ENCODE peak calls at places on chromosomes 4 and X, in seven cellular contexts. W is erythroblast, O is ovary, Q is spleen, B is lower leg skin, M is prostate gland, C is body of pancreas. Z is an unnamed sample.

GRCh38 chr4:133178960-133179359 is 29.9 kb downstream of the PCDH10 start:
- DNase-seq in B (no peak), M (no peak), W (no peak), O (no peak), C (no peak), Q (no peak), Z (no peak)

GRCh38 chr4:111027526-111027925 is 404.6 kb upstream of the PITX2 start:
- DNase-seq in C (no peak), M (no peak), B (no peak), O (no peak), Q (no peak), W (no peak), Z (no peak)

GRCh38 chr4:16457944-16458343 is 231.7 kb upstream of the TAPT1 start:
- DNase-seq in C (no peak), O (no peak), B (no peak), W (no peak), M (no peak), Q (no peak), Z (no peak)

GRCh38 chrX:120244735-120245498 is 5.7 kb upstream of the ZBTB33 start:
- DNase-seq in O (peak), Q (peak), B (peak), W (peak), M (peak), C (peak), Z (peak)

GRCh38 chr4:4541661-4542570 is at the start of gene STX18:
- DNase-seq in O (peak), M (peak), B (peak), C (peak), W (peak), Q (peak), Z (peak)

GRCh38 chr4:175070444-175070843 is 152.3 kb downstream of the ADAM29 start:
- DNase-seq in W (no peak), O (no peak), C (no peak), B (no peak), Q (no peak), M (no peak), Z (no peak)

GRCh38 chrX:95612350-95612749 is 1072.3 kb upstream of the DIAPH2 start:
- DNase-seq in Q (no peak), C (no peak), M (no peak), W (no peak), B (no peak), O (no peak), Z (no peak)

GRCh38 chr4:18798123-18798522 is 776.6 kb upstream of the LCORL start:
- DNase-seq in O (no peak), B (no peak), M (no peak), W (no peak), C (no peak), Q (no peak), Z (no peak)

GRCh38 chr4:7160951-7161440 is 31.3 kb upstream of the SORCS2 start:
- DNase-seq in B (peak), O (no peak), W (no peak), M (no peak), C (no peak), Q (peak), Z (no peak)

GRCh38 chr4:96874657-96875056 is 1034.8 kb downstream of the PDHA2 start:
- DNase-seq in B (no peak), C (no peak), W (no peak), M (no peak), Q (no peak), O (no peak), Z (no peak)

GRCh38 chr4:8355306-8355705 is 85.2 kb downstream of the ACOX3 start:
- DNase-seq in W (no peak), M (no peak), O (no peak), Q (no peak), B (no peak), C (no peak), Z (no peak)

GRCh38 chr4:154084864-154085263 is 296.0 kb upstream of the SFRP2 start:
- DNase-seq in M (no peak), C (no peak), W (no peak), B (no peak), Q (no peak), O (no peak), Z (no peak)

GRCh38 chr4:28151314-28151713 is 1290.7 kb downstream of the STIM2 start:
- DNase-seq in W (no peak), Q (no peak), M (no peak), O (no peak), B (no peak), C (no peak), Z (no peak)

GRCh38 chr4:142274137-142274536 is 572.0 kb downstream of the INPP4B start:
- DNase-seq in B (no peak), W (no peak), Q (no peak), O (no peak), M (no peak), C (no peak), Z (no peak)

GRCh38 chrX:1658083-1658463 is 43.2 kb downstream of the ASMT start:
- DNase-seq in Q (peak), O (no peak), W (no peak), C (no peak), B (peak), M (no peak), Z (no peak)

GRCh38 chr4:57243071-57243470 is 132.9 kb upstream of the IGFBP7 start:
- DNase-seq in W (no peak), B (no peak), C (no peak), Q (no peak), M (no peak), O (no peak), Z (no peak)

GRCh38 chrX:65985922-65986588 is 53.8 kb downstream of the VSIG4 start:
- DNase-seq in O (no peak), W (peak), Q (peak), M (peak), C (peak), B (no peak), Z (peak)

GRCh38 chrX:103704863-103705262 is 5.8 kb upstream of the TMEM31 start:
- DNase-seq in B (no peak), Q (no peak), W (no peak), C (no peak), M (no peak), O (no peak), Z (no peak)

GRCh38 chr4:112069110-112069509 is 76.1 kb upstream of the FAM241A start:
- DNase-seq in O (no peak), Q (no peak), W (no peak), C (no peak), B (no peak), M (no peak), Z (no peak)

GRCh38 chr4:5720980-5721379 is 10.0 kb downstream of the EVC start:
- DNase-seq in C (no peak), Q (no peak), W (no peak), B (no peak), O (no peak), M (no peak), Z (no peak)

GRCh38 chrX:48956728-48957414 is 536 bp downstream of the OTUD5 start:
- DNase-seq in B (no peak), W (peak), M (peak), O (peak), Q (peak), C (peak), Z (no peak)

GRCh38 chrX:147803948-147804347 is 107.8 kb upstream of the FMR1 start:
- DNase-seq in W (peak), M (no peak), O (no peak), B (no peak), Q (no peak), C (peak), Z (peak)

GRCh38 chrX:67384403-67384802 is 159.4 kb upstream of the AR start:
- DNase-seq in M (no peak), C (no peak), B (no peak), O (no peak), Q (no peak), W (no peak), Z (no peak)

GRCh38 chrX:70129811-70130210 is 3.4 kb upstream of the IGBP1 start:
- DNase-seq in M (no peak), W (no peak), B (no peak), C (no peak), Q (no peak), O (no peak), Z (peak)

GRCh38 chrX:152725409-152725808 is 8.1 kb downstream of the CSAG1 start:
- DNase-seq in Q (peak), M (no peak), W (no peak), O (peak), B (peak), C (no peak), Z (no peak)

DNA sequence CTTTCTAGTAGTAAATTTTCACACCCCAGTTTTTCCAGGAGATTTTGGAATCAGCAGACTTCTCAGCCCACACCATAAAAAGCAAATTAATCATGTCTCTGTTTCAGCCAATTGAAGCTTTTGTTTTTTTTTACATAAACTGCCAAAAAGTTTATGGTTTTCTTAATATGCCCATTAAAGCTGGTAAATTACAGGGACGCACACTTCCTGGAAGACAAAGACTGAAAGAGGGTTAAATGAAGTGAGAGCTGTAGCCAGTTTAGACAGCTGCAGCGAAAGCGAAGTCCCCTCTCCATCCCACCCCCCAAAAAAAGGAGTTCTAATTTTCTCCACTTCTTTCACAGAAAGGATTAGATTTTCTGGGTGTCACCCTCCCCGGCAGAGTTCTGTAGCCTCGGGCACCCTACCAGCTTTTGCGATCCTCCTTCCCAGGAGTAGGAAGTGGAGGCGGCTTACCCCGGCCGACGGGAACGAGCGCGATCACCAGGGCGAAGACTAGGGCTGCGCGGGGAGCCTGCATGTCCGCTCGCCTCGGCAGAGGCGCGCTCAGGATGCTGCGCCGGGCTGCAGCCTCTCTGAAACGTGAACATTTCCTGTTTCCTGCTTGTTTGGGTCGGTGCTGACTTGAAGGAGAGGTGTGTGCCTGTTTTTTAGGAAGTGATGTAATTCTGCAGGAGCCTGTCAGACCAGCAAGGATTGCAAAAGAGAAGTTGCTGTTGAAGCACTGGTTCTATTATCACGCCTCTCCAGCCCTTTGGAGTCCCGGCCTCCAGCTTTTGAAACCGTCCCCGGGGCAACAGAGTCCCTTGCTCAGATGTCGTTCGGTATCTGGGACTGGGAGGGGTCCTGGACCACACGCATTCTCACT is at the start of gene TMEM154:
- DNase-seq in C (peak), W (peak), M (peak), O (peak), Q (peak), B (peak), Z (peak)
- TF ChIP-seq POLR2A in C (peak), W (no peak), M (peak), O (no peak), Q (peak), B (no peak), Z (peak)

GRCh38 chrX:64204701-64205440 is 637 bp downstream of the AMER1 start:
- DNase-seq in W (peak), Q (peak), C (peak), M (peak), O (peak), B (no peak), Z (no peak)

GRCh38 chrX:64204252-64204651 is 1.3 kb downstream of the AMER1 start:
- DNase-seq in M (peak), Q (peak), C (peak), W (no peak), O (peak), B (no peak), Z (no peak)

GRCh38 chrX:64206556-64207162 is 1.2 kb upstream of the AMER1 start:
- DNase-seq in B (no peak), W (no peak), O (peak), C (peak), Q (no peak), M (peak), Z (no peak)

GRCh38 chrX:64205735-64206491 is 405 bp upstream of the AMER1 start:
- DNase-seq in B (peak), W (peak), C (peak), O (peak), Q (peak), M (peak), Z (peak)

DNA sequence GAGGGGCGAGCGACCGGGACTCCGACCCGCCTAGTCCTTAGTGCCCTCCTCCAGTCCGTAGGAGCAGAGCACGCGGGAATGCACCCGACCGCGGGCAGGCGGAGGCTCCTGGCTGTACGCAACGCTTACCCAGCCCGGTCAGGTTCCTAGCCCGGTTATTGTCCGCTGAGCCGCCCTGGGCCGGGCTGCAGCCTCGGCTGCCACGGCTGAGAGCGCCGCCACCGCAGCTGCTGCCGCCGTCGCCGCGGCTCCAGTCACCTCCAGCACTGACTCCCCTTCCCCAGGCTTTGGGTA is at the start of gene AMER1:
- DNase-seq in O (no peak), Q (no peak), B (peak), M (no peak), C (no peak), W (no peak), Z (peak)
- TF ChIP-seq POLR2A in O (no peak), Q (no peak), B (no peak), M (peak), C (no peak), W (no peak), Z (no peak)

DNA sequence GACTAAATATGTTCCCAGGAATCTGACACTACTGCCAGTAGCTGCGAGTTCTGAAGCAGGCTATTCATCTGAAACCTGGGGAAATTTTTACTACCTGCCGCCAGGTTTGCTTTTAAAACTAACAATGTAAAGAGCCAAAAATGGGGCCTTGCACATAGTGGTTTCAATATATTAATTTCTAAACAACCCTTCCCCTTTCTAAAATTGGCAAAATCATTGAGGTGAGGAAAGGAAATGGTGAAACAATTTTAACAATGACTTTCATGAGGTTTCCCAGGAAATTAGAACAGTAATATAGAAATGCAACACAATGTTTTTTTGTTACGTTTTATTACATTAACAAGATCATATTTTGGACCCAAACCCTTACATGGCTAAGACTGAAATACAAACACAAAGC is 21.3 kb downstream of the FANCB start:
- DNase-seq in W (no peak), C (no peak), O (no peak), M (no peak), B (no peak), Q (no peak), Z (no peak)
- TF ChIP-seq POLR2A in W (no peak), C (no peak), O (no peak), M (no peak), B (no peak), Q (no peak), Z (no peak)

DNA sequence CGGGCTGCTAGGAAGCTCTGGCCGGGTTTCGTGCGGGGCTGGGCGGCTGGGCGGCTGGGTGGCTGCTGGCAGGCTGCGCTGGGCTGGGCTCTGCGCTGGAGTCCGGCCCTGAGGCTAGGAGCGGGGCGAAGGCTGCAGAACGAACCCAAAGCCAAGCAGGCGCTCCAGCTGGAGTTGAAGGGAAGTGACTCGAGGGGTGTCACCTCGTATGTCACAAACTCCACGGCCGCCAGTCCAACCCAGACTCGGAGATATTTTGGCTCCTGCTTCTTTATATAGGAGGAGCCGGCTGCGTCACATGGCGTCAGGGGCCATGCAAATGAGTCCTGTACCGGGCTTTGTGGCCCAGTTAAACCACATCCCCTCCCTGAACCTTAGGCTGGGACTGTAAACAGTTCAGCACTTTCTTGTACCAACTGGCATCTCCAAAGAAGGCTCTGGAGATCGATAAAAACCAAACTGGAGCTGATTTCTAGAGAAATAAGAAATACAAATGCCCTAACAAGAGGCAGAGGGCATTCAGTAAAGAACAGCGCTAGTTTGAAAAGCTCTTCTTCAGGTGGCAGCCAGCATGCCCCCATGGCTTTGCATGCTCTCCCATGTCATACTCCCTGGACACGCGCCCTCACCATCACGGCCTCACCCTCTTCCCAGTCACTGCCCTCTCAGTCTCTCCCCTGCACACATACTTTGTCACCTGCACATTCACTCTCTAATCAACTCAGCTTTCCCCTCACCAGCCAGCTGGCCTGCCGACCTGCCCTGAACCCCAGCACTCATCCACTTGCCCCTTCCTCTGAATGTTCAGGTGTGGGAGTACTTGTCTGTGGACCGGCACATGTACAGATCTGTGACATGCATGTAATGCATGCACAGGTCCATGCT is 58.5 kb downstream of the TSC22D3 start:
- DNase-seq in O (peak), C (peak), B (peak), W (peak), Q (peak), M (peak), Z (peak)
- TF ChIP-seq POLR2A in O (peak), C (peak), B (no peak), W (peak), Q (peak), M (peak), Z (peak)

Z was measured in H54.